ENCODE peak calls at places on chromosomes 13 and 19, in seven cellular contexts. One of them, this sample, is unnamed.

GRCh38 chr19:49567722-49568454 is 12.5 kb downstream of the NOSIP start:
- DNase-seq in suprapubic skin: no peak
- DNase-seq in upper lobe of left lung: no peak
- DNase-seq in astrocyte of the cerebellum: no peak
- DNase-seq in fibroblast of the aortic adventitia: peak; percentile 61
- DNase-seq in tibial nerve: no peak
- DNase-seq in vagina: no peak
- DNase-seq in this sample: no peak

GRCh38 chr13:28473044-28473443 is 21.9 kb downstream of the FLT1 start:
- DNase-seq in suprapubic skin: no peak
- DNase-seq in upper lobe of left lung: no peak
- DNase-seq in astrocyte of the cerebellum: no peak
- DNase-seq in fibroblast of the aortic adventitia: no peak
- DNase-seq in tibial nerve: no peak
- DNase-seq in vagina: no peak
- DNase-seq in this sample: no peak

GRCh38 chr13:43905435-43906031 is 25.8 kb downstream of the LACC1 start:
- DNase-seq in suprapubic skin: no peak
- DNase-seq in upper lobe of left lung: no peak
- DNase-seq in astrocyte of the cerebellum: peak; percentile 70
- DNase-seq in fibroblast of the aortic adventitia: peak; percentile 86
- DNase-seq in tibial nerve: peak; percentile 81
- DNase-seq in vagina: no peak
- DNase-seq in this sample: no peak

GRCh38 chr13:43205421-43205820 is 182.0 kb downstream of the DNAJC15 start:
- DNase-seq in suprapubic skin: no peak
- DNase-seq in upper lobe of left lung: no peak
- DNase-seq in astrocyte of the cerebellum: no peak
- DNase-seq in fibroblast of the aortic adventitia: peak; percentile 11
- DNase-seq in tibial nerve: no peak
- DNase-seq in vagina: no peak
- DNase-seq in this sample: no peak

GRCh38 chr13:18959229-18959628 is 222.4 kb downstream of the TUBA3C start:
- DNase-seq in suprapubic skin: no peak
- DNase-seq in upper lobe of left lung: peak; percentile 25
- DNase-seq in astrocyte of the cerebellum: no peak
- DNase-seq in fibroblast of the aortic adventitia: no peak
- DNase-seq in tibial nerve: no peak
- DNase-seq in vagina: no peak
- DNase-seq in this sample: no peak

GRCh38 chr19:14113762-14114414 is 3.7 kb downstream of the PRKACA start:
- DNase-seq in suprapubic skin: no peak
- DNase-seq in upper lobe of left lung: no peak
- DNase-seq in astrocyte of the cerebellum: no peak
- DNase-seq in fibroblast of the aortic adventitia: no peak
- DNase-seq in tibial nerve: no peak
- DNase-seq in vagina: no peak
- DNase-seq in this sample: peak; percentile 42

GRCh38 chr13:39451301-39451700 is 151.7 kb downstream of the LHFPL6 start:
- DNase-seq in suprapubic skin: no peak
- DNase-seq in upper lobe of left lung: no peak
- DNase-seq in astrocyte of the cerebellum: peak; percentile 26
- DNase-seq in fibroblast of the aortic adventitia: peak; percentile 71
- DNase-seq in tibial nerve: peak; percentile 70
- DNase-seq in vagina: no peak
- DNase-seq in this sample: no peak

GRCh38 chr19:42277821-42278809 is 9.1 kb downstream of the CIC start:
- DNase-seq in suprapubic skin: peak; percentile 76
- DNase-seq in upper lobe of left lung: peak; percentile 75
- DNase-seq in astrocyte of the cerebellum: no peak
- DNase-seq in fibroblast of the aortic adventitia: peak; percentile 50
- DNase-seq in tibial nerve: no peak
- DNase-seq in vagina: no peak
- DNase-seq in this sample: no peak

GRCh38 chr19:33767898-33768413 is 28.7 kb upstream of the KCTD15 start:
- DNase-seq in suprapubic skin: no peak
- DNase-seq in upper lobe of left lung: no peak
- DNase-seq in astrocyte of the cerebellum: no peak
- DNase-seq in fibroblast of the aortic adventitia: peak; percentile 10
- DNase-seq in tibial nerve: no peak
- DNase-seq in vagina: no peak
- DNase-seq in this sample: no peak

GRCh38 chr13:78054152-78054551 is 135.5 kb upstream of the EDNRB start:
- DNase-seq in suprapubic skin: no peak
- DNase-seq in upper lobe of left lung: no peak
- DNase-seq in astrocyte of the cerebellum: peak; percentile 5
- DNase-seq in fibroblast of the aortic adventitia: peak; percentile 29
- DNase-seq in tibial nerve: no peak
- DNase-seq in vagina: no peak
- DNase-seq in this sample: no peak

GRCh38 chr13:113499936-113500335 is 9.4 kb upstream of the DCUN1D2 start:
- DNase-seq in suprapubic skin: no peak
- DNase-seq in upper lobe of left lung: no peak
- DNase-seq in astrocyte of the cerebellum: no peak
- DNase-seq in fibroblast of the aortic adventitia: peak; percentile 47
- DNase-seq in tibial nerve: no peak
- DNase-seq in vagina: no peak
- DNase-seq in this sample: no peak

GRCh38 chr19:49361438-49362047 is 673 bp downstream of the TEAD2 start:
- DNase-seq in suprapubic skin: peak; percentile 89
- DNase-seq in upper lobe of left lung: peak; percentile 94
- DNase-seq in astrocyte of the cerebellum: peak; percentile 53
- DNase-seq in fibroblast of the aortic adventitia: peak; percentile 81
- DNase-seq in tibial nerve: peak; percentile 72
- DNase-seq in vagina: no peak
- DNase-seq in this sample: peak; percentile 85

GRCh38 chr19:53555352-53555751 is 17.4 kb downstream of the ZNF331 start:
- DNase-seq in suprapubic skin: no peak
- DNase-seq in upper lobe of left lung: no peak
- DNase-seq in astrocyte of the cerebellum: no peak
- DNase-seq in fibroblast of the aortic adventitia: no peak
- DNase-seq in tibial nerve: no peak
- DNase-seq in vagina: no peak
- DNase-seq in this sample: no peak

GRCh38 chr19:12946092-12946845 is 607 bp downstream of the RAD23A start:
- DNase-seq in suprapubic skin: no peak
- DNase-seq in upper lobe of left lung: peak; percentile 94
- DNase-seq in astrocyte of the cerebellum: peak; percentile 58
- DNase-seq in fibroblast of the aortic adventitia: peak; percentile 74
- DNase-seq in tibial nerve: no peak
- DNase-seq in vagina: no peak
- DNase-seq in this sample: peak; percentile 62

GRCh38 chr13:94322925-94323324 is 156.6 kb downstream of the DCT start:
- DNase-seq in suprapubic skin: no peak
- DNase-seq in upper lobe of left lung: no peak
- DNase-seq in astrocyte of the cerebellum: no peak
- DNase-seq in fibroblast of the aortic adventitia: no peak
- DNase-seq in tibial nerve: no peak
- DNase-seq in vagina: no peak
- DNase-seq in this sample: no peak

GRCh38 chr13:32254416-32254815 is 60.7 kb downstream of the ZAR1L start:
- DNase-seq in suprapubic skin: no peak
- DNase-seq in upper lobe of left lung: no peak
- DNase-seq in astrocyte of the cerebellum: no peak
- DNase-seq in fibroblast of the aortic adventitia: peak; percentile 48
- DNase-seq in tibial nerve: no peak
- DNase-seq in vagina: no peak
- DNase-seq in this sample: no peak
- H3K4me3 ChIP-seq in suprapubic skin: peak overlapping the region; percentile 30
- H3K4me3 ChIP-seq in upper lobe of left lung: no peak overlapping the region
- H3K4me3 ChIP-seq in astrocyte of the cerebellum: no peak overlapping the region
- H3K4me3 ChIP-seq in fibroblast of the aortic adventitia: no peak overlapping the region
- H3K4me3 ChIP-seq in tibial nerve: no peak overlapping the region
- H3K4me3 ChIP-seq in vagina: peak overlapping the region; percentile 3
- H3K4me3 ChIP-seq in this sample: peak overlapping the region; percentile 64

GRCh38 chr19:55157064-55157908 is at the start of gene TNNI3:
- DNase-seq in suprapubic skin: no peak
- DNase-seq in upper lobe of left lung: peak; percentile 50
- DNase-seq in astrocyte of the cerebellum: no peak
- DNase-seq in fibroblast of the aortic adventitia: no peak
- DNase-seq in tibial nerve: no peak
- DNase-seq in vagina: no peak
- DNase-seq in this sample: peak; percentile 77

GRCh38 chr19:55158848-55159793 is 1.6 kb upstream of the TNNI3 start:
- DNase-seq in suprapubic skin: no peak
- DNase-seq in upper lobe of left lung: no peak
- DNase-seq in astrocyte of the cerebellum: no peak
- DNase-seq in fibroblast of the aortic adventitia: peak; percentile 87
- DNase-seq in tibial nerve: no peak
- DNase-seq in vagina: no peak
- DNase-seq in this sample: peak; percentile 86

GRCh38 chr19:55153652-55154264 is 3.8 kb downstream of the TNNI3 start:
- DNase-seq in suprapubic skin: no peak
- DNase-seq in upper lobe of left lung: no peak
- DNase-seq in astrocyte of the cerebellum: no peak
- DNase-seq in fibroblast of the aortic adventitia: no peak
- DNase-seq in tibial nerve: no peak
- DNase-seq in vagina: no peak
- DNase-seq in this sample: no peak

GRCh38 chr19:55158423-55158822 is 891 bp upstream of the TNNI3 start:
- DNase-seq in suprapubic skin: no peak
- DNase-seq in upper lobe of left lung: no peak
- DNase-seq in astrocyte of the cerebellum: no peak
- DNase-seq in fibroblast of the aortic adventitia: no peak
- DNase-seq in tibial nerve: no peak
- DNase-seq in vagina: no peak
- DNase-seq in this sample: no peak

DNA sequence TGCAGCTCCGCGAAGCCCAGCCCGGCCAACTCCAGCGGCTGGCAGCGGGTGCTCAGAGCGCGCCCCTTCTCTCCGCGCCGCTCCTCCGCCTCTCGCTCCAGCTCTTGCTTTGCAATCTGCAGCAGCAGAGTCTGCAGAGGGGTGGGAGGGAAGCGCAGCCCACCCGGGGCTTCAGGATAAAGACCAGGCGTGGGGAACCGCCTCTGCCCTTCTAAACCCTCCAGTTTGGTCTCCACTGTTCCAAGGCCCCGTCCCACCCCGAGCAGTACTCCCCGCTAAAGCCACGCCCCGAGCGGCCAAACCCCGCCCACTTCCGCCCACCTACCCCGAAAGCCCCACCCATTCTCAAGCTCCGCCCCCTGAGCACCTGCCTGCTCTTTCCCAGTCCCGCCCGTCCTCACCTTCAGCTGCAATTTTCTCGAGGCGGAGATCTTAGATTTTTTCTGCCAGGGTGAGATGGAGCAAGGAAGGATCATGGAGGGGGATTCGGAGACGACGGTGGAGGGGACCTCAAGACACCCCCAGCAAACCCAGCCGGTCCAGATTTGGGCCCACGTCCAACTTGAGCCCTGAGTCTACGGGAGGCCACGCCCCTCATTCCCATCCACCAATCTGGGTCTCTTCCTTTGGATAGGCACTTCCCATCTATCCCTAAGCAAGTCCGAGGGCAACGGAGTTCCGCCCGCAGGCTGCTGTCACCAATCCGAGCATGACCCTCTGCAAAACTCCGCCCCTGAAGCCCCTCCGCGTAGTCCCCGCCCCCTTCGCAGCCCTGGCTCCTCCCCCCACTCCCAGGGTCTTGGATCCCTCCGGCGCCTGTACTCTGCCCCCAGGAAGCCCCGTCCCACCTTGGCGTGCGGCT is 1.1 kb downstream of the TNNI3 start:
- DNase-seq in suprapubic skin: peak; percentile 65
- DNase-seq in upper lobe of left lung: peak; percentile 89
- DNase-seq in astrocyte of the cerebellum: no peak
- DNase-seq in fibroblast of the aortic adventitia: peak; percentile 55
- DNase-seq in tibial nerve: no peak
- DNase-seq in vagina: no peak
- DNase-seq in this sample: peak; percentile 63
- H3K4me3 ChIP-seq in suprapubic skin: peak overlapping the region; percentile 30
- H3K4me3 ChIP-seq in upper lobe of left lung: no peak overlapping the region
- H3K4me3 ChIP-seq in astrocyte of the cerebellum: no peak overlapping the region
- H3K4me3 ChIP-seq in fibroblast of the aortic adventitia: no peak overlapping the region
- H3K4me3 ChIP-seq in tibial nerve: no peak overlapping the region
- H3K4me3 ChIP-seq in vagina: no peak overlapping the region
- H3K4me3 ChIP-seq in this sample: peak overlapping the region; percentile 77

GRCh38 chr13:45615501-45616101 is at the start of gene ERICH6B:
- DNase-seq in suprapubic skin: no peak
- DNase-seq in upper lobe of left lung: peak; percentile 69
- DNase-seq in astrocyte of the cerebellum: no peak
- DNase-seq in fibroblast of the aortic adventitia: peak; percentile 6
- DNase-seq in tibial nerve: peak; percentile 14
- DNase-seq in vagina: no peak
- DNase-seq in this sample: peak; percentile 19
- H3K4me3 ChIP-seq in suprapubic skin: peak within 1 kb of the TSS; percentile 7
- H3K4me3 ChIP-seq in upper lobe of left lung: no peak within 1 kb of the TSS
- H3K4me3 ChIP-seq in astrocyte of the cerebellum: peak within 1 kb of the TSS; percentile 2
- H3K4me3 ChIP-seq in fibroblast of the aortic adventitia: no peak within 1 kb of the TSS
- H3K4me3 ChIP-seq in tibial nerve: peak within 1 kb of the TSS; percentile 17
- H3K4me3 ChIP-seq in vagina: peak within 1 kb of the TSS; percentile 22
- H3K4me3 ChIP-seq in this sample: peak within 1 kb of the TSS; percentile 50

GRCh38 chr19:51341066-51341465 is 873 bp downstream of the VSIG10L start:
- DNase-seq in suprapubic skin: no peak
- DNase-seq in upper lobe of left lung: peak; percentile 68
- DNase-seq in astrocyte of the cerebellum: no peak
- DNase-seq in fibroblast of the aortic adventitia: no peak
- DNase-seq in tibial nerve: no peak
- DNase-seq in vagina: no peak
- DNase-seq in this sample: no peak

GRCh38 chr19:51339687-51340656 is 2.0 kb downstream of the VSIG10L start:
- DNase-seq in suprapubic skin: peak; percentile 100
- DNase-seq in upper lobe of left lung: peak; percentile 99
- DNase-seq in astrocyte of the cerebellum: peak; percentile 76
- DNase-seq in fibroblast of the aortic adventitia: peak; percentile 93
- DNase-seq in tibial nerve: peak; percentile 98
- DNase-seq in vagina: peak; percentile 99
- DNase-seq in this sample: peak; percentile 98

GRCh38 chr19:51342631-51343569 is 961 bp upstream of the VSIG10L start:
- DNase-seq in suprapubic skin: no peak
- DNase-seq in upper lobe of left lung: no peak
- DNase-seq in astrocyte of the cerebellum: no peak
- DNase-seq in fibroblast of the aortic adventitia: no peak
- DNase-seq in tibial nerve: no peak
- DNase-seq in vagina: no peak
- DNase-seq in this sample: no peak

GRCh38 chr19:51339313-51339686 is 2.6 kb downstream of the VSIG10L start:
- DNase-seq in suprapubic skin: no peak
- DNase-seq in upper lobe of left lung: no peak
- DNase-seq in astrocyte of the cerebellum: no peak
- DNase-seq in fibroblast of the aortic adventitia: no peak
- DNase-seq in tibial nerve: no peak
- DNase-seq in vagina: no peak
- DNase-seq in this sample: no peak

DNA sequence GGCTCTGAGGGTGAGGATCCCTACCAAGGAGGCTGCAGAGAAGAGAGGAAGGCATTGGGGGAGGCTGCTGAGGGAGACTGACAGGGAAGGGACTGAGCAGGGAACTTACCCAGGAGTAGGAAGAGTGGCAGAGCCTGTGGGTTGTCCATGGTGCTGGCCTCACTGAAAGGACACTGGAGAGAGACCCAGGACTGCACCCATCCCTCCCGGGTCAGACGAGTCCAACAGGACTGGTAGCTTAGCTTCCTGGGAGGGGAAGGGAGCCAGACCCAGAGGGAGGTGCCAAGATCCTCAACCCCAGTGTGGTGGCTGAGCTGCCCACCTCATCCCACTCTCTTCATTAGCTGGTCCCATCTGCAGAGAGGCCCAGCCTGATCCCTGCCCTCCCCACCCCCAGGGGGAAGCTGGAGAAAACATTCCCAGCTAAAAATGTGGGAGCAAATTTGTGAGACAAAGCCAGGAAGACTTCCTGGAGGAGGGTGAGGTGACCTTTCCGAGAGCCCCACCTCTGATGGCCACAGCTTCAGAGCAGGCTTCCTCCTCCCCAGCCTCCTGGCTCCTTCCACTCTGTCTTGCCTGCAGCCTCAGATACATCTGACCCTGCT is at the start of gene VSIG10L:
- DNase-seq in suprapubic skin: no peak
- DNase-seq in upper lobe of left lung: no peak
- DNase-seq in astrocyte of the cerebellum: no peak
- DNase-seq in fibroblast of the aortic adventitia: no peak
- DNase-seq in tibial nerve: no peak
- DNase-seq in vagina: no peak
- DNase-seq in this sample: no peak
- H3K4me3 ChIP-seq in suprapubic skin: peak within 1 kb of the TSS; percentile 69
- H3K4me3 ChIP-seq in upper lobe of left lung: no peak within 1 kb of the TSS
- H3K4me3 ChIP-seq in astrocyte of the cerebellum: no peak within 1 kb of the TSS
- H3K4me3 ChIP-seq in fibroblast of the aortic adventitia: no peak within 1 kb of the TSS
- H3K4me3 ChIP-seq in tibial nerve: no peak within 1 kb of the TSS
- H3K4me3 ChIP-seq in vagina: peak within 1 kb of the TSS; percentile 81
- H3K4me3 ChIP-seq in this sample: no peak within 1 kb of the TSS